ENCODE peak calls at places on chromosomes 4 and X, in six cellular contexts. D is right atrium auricular region, O is adrenal gland, T is A549, C is HCT116, K is small intestine. W is an unnamed sample.

GRCh38 chrX:96480081-96480480 is 204.6 kb upstream of the DIAPH2 start:
- DNase-seq in D (no peak), O (no peak), T (no peak), C (no peak), K (no peak), W (peak; percentile 12)

GRCh38 chr4:148780426-148781005 is 338.3 kb upstream of the NR3C2 start:
- DNase-seq in D (no peak), O (no peak), T (no peak), C (no peak), K (peak; percentile 15), W (no peak)

GRCh38 chrX:152637649-152638442 is at the start of gene GABRQ:
- DNase-seq in D (no peak), O (peak; percentile 49), T (peak; percentile 5), C (peak; percentile 54), K (peak; percentile 7), W (peak; percentile 5)

GRCh38 chr4:95428216-95429085 is 120.3 kb downstream of the UNC5C start:
- DNase-seq in D (no peak), O (no peak), T (no peak), C (no peak), K (no peak), W (no peak)

GRCh38 chrX:154321152-154321551 is 25.6 kb downstream of the TKTL1 start:
- DNase-seq in D (no peak), O (no peak), T (no peak), C (no peak), K (no peak), W (no peak)

GRCh38 chr4:73019462-73020047 is 50.0 kb downstream of the COX18 start:
- DNase-seq in D (no peak), O (peak; percentile 29), T (peak; percentile 6), C (peak; percentile 23), K (peak; percentile 16), W (no peak)

GRCh38 chr4:112514079-112514448 is 1.9 kb downstream of the NEUROG2 start:
- DNase-seq in D (no peak), O (no peak), T (no peak), C (no peak), K (no peak), W (no peak)

GRCh38 chr4:89277412-89277811 is 30.2 kb downstream of the GPRIN3 start:
- DNase-seq in D (no peak), O (no peak), T (no peak), C (no peak), K (no peak), W (no peak)

GRCh38 chr4:188439641-188440311 is 300.5 kb downstream of the TRIML1 start:
- DNase-seq in D (no peak), O (peak; percentile 80), T (no peak), C (no peak), K (peak; percentile 21), W (no peak)

GRCh38 chr4:38160487-38161207 is 200.4 kb downstream of the PTTG2 start:
- DNase-seq in D (peak; percentile 72), O (peak; percentile 83), T (peak; percentile 60), C (peak; percentile 88), K (peak; percentile 96), W (peak; percentile 18)

GRCh38 chr4:72031868-72032619 is at the start of gene NPFFR2:
- DNase-seq in D (no peak), O (no peak), T (no peak), C (no peak), K (no peak), W (no peak)

GRCh38 chrX:42664706-42665105 is 113.3 kb downstream of the PPP1R2C start:
- DNase-seq in D (no peak), O (no peak), T (no peak), C (no peak), K (no peak), W (no peak)

GRCh38 chr4:123832173-123833026 is 435.8 kb downstream of the SPRY1 start:
- DNase-seq in D (peak; percentile 83), O (peak; percentile 50), T (no peak), C (no peak), K (peak; percentile 2), W (peak; percentile 99)

GRCh38 chr4:66691101-66691500 is 854.2 kb downstream of the CENPC start:
- DNase-seq in D (no peak), O (no peak), T (no peak), C (no peak), K (no peak), W (no peak)

GRCh38 chr4:21858971-21859370 is 89.6 kb downstream of the KCNIP4 start:
- DNase-seq in D (no peak), O (no peak), T (no peak), C (no peak), K (no peak), W (peak; percentile 32)

GRCh38 chrX:46251755-46252154 is 293.5 kb downstream of the ZNF674 start:
- DNase-seq in D (no peak), O (no peak), T (peak; percentile 5), C (no peak), K (peak; percentile 13), W (peak; percentile 39)

GRCh38 chrX:55007633-55008032 is 7.5 kb downstream of the APEX2 start:
- DNase-seq in D (peak; percentile 64), O (peak; percentile 63), T (no peak), C (no peak), K (peak; percentile 88), W (no peak)

GRCh38 chrX:125678258-125678657 is 358.6 kb downstream of the TEX13C start:
- DNase-seq in D (no peak), O (no peak), T (no peak), C (no peak), K (no peak), W (no peak)

DNA sequence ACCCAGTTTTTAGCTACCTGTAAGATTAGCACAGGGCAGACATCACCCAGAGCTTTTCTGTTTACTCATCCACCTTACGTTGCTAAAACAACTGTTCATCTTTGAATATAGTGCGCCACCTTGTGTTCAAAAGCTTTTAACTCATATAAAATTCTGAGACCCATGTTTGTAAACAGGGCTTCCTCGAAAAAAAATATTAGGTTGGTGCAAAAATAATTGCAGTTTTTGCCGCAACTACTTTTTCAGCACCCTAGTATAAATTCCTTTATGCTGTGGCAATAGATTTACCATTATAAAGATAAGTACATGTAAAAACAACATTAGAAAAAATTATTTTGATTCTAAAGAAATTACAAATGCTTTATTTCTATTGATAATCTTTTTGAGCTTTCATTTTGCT is 147.9 kb downstream of the LRBA start:
- DNase-seq in D (no peak), O (peak; percentile 50), T (peak; percentile 58), C (peak; percentile 73), K (peak; percentile 86), W (no peak)
- H3K4me3 ChIP-seq in D (no peak overlapping the region), O (no peak overlapping the region), T (no peak overlapping the region), C (no peak overlapping the region), K (no peak overlapping the region), W (no peak overlapping the region)

GRCh38 chrX:38806875-38807601 is 5.8 kb downstream of the MID1IP1 start:
- DNase-seq in D (no peak), O (no peak), T (no peak), C (no peak), K (peak; percentile 44), W (no peak)

GRCh38 chrX:38806054-38806389 is 4.8 kb downstream of the MID1IP1 start:
- DNase-seq in D (no peak), O (peak; percentile 34), T (peak; percentile 10), C (no peak), K (no peak), W (peak; percentile 37)

GRCh38 chrX:38805294-38806053 is 4.2 kb downstream of the MID1IP1 start:
- DNase-seq in D (peak; percentile 75), O (peak; percentile 64), T (peak; percentile 21), C (no peak), K (peak; percentile 69), W (peak; percentile 72)

GRCh38 chrX:38804481-38805293 is 3.4 kb downstream of the MID1IP1 start:
- DNase-seq in D (no peak), O (peak; percentile 43), T (peak; percentile 7), C (no peak), K (peak; percentile 21), W (no peak)

DNA sequence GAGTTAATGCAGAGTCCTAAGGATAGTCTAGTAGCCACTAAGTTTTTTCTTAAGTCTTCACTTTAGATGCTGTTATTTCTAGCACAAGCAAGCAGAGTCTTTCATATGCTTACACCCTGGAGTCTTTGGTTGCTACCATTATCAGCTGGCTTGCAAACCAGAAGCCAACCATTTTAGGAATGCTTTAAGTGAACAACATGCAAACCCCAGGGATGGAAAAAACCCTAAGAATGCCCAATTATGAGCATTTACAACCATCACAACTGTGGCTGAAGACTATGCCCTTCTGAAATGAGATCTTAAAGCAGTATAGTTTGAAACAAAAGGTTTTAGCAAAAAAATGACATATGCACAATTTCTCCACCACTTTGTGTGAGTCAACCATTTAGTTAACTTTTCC is 6.6 kb downstream of the MID1IP1 start:
- DNase-seq in D (no peak), O (no peak), T (no peak), C (no peak), K (no peak), W (no peak)
- H3K4me1 ChIP-seq in D (no peaks in the 10 kb centered on the region), O (peaks cover 14% of the 10 kb centered on the region), T (peaks cover 27% of the 10 kb centered on the region), C (peaks cover 11% of the 10 kb centered on the region), K (no peaks in the 10 kb centered on the region), W (peaks cover 29% of the 10 kb centered on the region)

GRCh38 chrX:12843668-12844279 is 23.1 kb upstream of the TLR7 start:
- DNase-seq in D (no peak), O (no peak), T (no peak), C (no peak), K (peak; percentile 8), W (no peak)

GRCh38 chrX:12844319-12844718 is 22.6 kb upstream of the TLR7 start:
- DNase-seq in D (no peak), O (no peak), T (no peak), C (no peak), K (peak; percentile 0), W (no peak)

DNA sequence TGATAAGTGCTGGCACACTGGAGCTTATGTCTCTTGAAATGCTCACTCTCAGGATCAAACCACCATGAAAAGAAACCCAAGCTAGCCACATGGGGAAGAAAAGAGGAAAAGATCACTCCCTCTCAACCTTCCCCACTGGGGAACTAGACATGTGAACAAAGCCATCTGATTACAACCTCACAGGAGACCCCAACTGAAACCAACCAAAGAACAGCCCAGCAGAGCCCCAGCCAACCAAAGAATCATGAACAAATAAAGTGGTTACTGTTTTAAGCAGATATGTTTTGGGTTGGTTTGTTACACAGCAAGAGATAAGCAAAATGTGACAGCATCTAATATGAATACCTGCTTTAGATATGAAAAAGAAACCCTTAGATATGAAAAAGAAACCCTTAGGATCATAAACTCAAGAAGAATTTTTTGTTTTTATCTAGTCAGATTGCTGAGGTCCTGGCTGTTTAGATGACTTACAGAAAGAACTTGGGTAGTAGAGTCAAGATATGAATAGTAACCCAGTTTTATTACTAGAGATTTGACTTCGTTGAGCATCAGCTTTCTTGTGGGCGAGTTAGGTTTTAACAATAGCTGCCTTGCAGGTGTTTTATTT is 23.7 kb upstream of the TLR7 start:
- DNase-seq in D (no peak), O (no peak), T (no peak), C (no peak), K (no peak), W (no peak)
- H3K27ac ChIP-seq in D (no peak overlapping the region), O (no peak overlapping the region), T (no peak overlapping the region), C (no peak overlapping the region), K (no peak overlapping the region), W (no peak overlapping the region)

DNA sequence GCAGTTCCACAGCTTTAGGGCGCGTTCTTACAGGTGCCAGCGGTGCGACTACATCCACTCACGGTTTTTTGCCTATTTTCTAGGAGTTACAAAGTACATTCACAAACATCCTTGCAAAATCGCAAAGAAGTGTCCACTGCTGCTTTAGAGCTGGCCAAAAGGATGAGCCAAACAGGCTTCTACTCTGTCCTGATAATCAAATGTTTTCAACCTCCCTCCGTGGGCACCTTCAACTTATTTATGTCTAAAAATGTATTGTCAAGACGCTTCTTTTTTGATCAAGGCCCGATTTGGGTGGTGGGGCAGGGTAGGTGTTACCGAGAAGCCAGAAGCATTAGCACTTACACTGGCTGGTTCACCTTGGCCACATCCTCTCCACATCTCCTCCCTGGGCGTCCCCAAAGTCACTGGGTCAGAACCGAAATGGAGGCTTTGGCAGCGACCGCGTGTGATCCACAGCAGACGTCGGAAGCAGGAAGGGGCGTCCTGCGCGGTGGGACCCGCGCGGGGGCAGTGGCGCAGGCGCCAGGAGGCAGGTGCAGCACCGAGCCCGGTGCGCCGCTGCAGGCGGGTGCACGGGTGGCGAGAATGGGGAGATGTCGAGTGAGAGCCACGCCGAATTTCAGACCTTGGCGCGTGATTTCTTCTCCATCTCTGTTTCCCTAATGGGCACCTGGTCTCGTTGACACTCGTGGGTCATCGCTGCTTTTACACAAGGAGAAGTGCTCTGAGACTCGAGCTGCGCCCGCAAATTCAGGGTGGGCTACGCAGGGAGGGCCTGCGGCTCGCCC is 16.9 kb downstream of the NKX3-2 start:
- DNase-seq in D (no peak), O (no peak), T (no peak), C (no peak), K (no peak), W (no peak)
- H3K4me3 ChIP-seq in D (no peak overlapping the region), O (no peak overlapping the region), T (peak overlapping the region; percentile 27), C (no peak overlapping the region), K (no peak overlapping the region), W (no peak overlapping the region)

W was measured in SJSA1.